ENCODE peak calls at places on chromosomes 2 and 18, in six cellular contexts. X is adrenal gland; N is CD4-positive, alpha-beta memory T cell; Y is cardiac muscle cell; K is mammary epithelial cell; A is left ventricle myocardium inferior. B is an unnamed sample.

GRCh38 chr2:237538001-237538720 is 28.2 kb upstream of the PRLH start:
- DNase-seq in Y (no peak), A (no peak), X (no peak), N (no peak), K (no peak), B (no peak)

GRCh38 chr2:98378901-98379300 is 32.6 kb downstream of the CNGA3 start:
- DNase-seq in Y (peak; percentile 15), A (peak; percentile 33), N (no peak), K (peak; percentile 84), X (peak; percentile 86), B (no peak)

GRCh38 chr2:225272173-225272572 is 127.3 kb upstream of the NYAP2 start:
- DNase-seq in N (no peak), K (peak; percentile 41), X (no peak), Y (no peak), A (no peak), B (no peak)

GRCh38 chr2:101820519-101820918 is 123.0 kb downstream of the MAP4K4 start:
- DNase-seq in N (no peak), K (peak; percentile 98), X (no peak), Y (peak; percentile 72), A (no peak), B (no peak)

GRCh38 chr2:238369516-238370481 is 49.5 kb downstream of the TRAF3IP1 start:
- DNase-seq in X (peak; percentile 29), K (no peak), Y (no peak), A (no peak), N (no peak), B (no peak)

GRCh38 chr2:36523153-36523552 is 74.8 kb downstream of the FEZ2 start:
- DNase-seq in K (no peak), N (no peak), Y (no peak), A (no peak), X (no peak), B (no peak)

GRCh38 chr2:19623488-19623887 is 265.1 kb upstream of the OSR1 start:
- DNase-seq in N (no peak), X (no peak), K (peak; percentile 90), Y (no peak), A (no peak), B (no peak)

GRCh38 chr2:100291152-100291970 is 30.9 kb downstream of the LONRF2 start:
- DNase-seq in N (peak; percentile 54), X (peak; percentile 98), Y (peak; percentile 25), A (no peak), K (peak; percentile 92), B (peak; percentile 79)

GRCh38 chr18:56028514-56028913 is 440.5 kb upstream of the TCF4 start:
- DNase-seq in X (no peak), A (no peak), Y (no peak), K (peak; percentile 65), N (no peak), B (no peak)

GRCh38 chr2:202871161-202872141 is at the start of gene ICA1L:
- DNase-seq in Y (peak; percentile 82), X (peak; percentile 62), A (peak; percentile 70), K (peak; percentile 62), N (peak; percentile 51), B (peak; percentile 26)

GRCh38 chr2:63788070-63788469 is 53.6 kb upstream of the UGP2 start:
- DNase-seq in X (no peak), K (peak; percentile 80), A (no peak), N (no peak), Y (no peak), B (no peak)

GRCh38 chr18:13555192-13555591 is 171.2 kb downstream of the FAM210A start:
- DNase-seq in X (no peak), Y (no peak), K (no peak), A (no peak), N (no peak), B (no peak)

GRCh38 chr2:174666786-174667369 is 69.3 kb upstream of the WIPF1 start:
- DNase-seq in K (no peak), X (no peak), A (no peak), N (no peak), Y (no peak), B (no peak)

GRCh38 chr2:17607379-17607778 is 66.9 kb downstream of the VSNL1 start:
- DNase-seq in N (no peak), X (no peak), K (no peak), A (no peak), Y (no peak), B (no peak)

GRCh38 chr2:17614174-17614573 is 73.7 kb downstream of the VSNL1 start:
- DNase-seq in A (no peak), X (no peak), N (no peak), K (no peak), Y (no peak), B (no peak)

GRCh38 chr2:17611036-17611435 is 70.5 kb downstream of the VSNL1 start:
- DNase-seq in K (no peak), N (no peak), X (no peak), Y (no peak), A (no peak), B (no peak)

GRCh38 chr2:17608251-17608650 is 67.8 kb downstream of the VSNL1 start:
- DNase-seq in N (no peak), X (peak; percentile 34), K (no peak), A (no peak), Y (no peak), B (no peak)

DNA sequence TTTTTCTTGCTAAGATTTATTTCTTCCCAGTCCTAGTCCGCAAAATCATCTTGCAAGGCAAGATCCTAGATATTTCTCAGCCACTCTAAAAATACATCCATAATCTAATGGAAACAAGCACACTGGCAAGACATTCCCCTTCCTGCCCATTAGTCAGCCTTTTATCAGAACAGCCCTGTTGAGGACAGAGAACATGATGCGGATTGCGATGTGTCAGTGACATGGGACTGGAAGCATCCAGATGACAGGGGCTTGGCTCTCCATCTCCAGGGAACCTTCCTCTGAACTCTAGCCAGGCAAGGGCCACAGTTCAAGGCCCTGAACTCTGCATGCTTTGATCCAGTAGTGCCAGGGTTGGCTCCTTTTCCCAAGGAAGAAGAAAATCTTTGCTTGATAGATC is 70.0 kb downstream of the VSNL1 start:
- DNase-seq in Y (peak; percentile 13), N (no peak), X (peak; percentile 71), K (no peak), A (peak; percentile 48), B (no peak)
- H3K9me3 ChIP-seq in Y (no peaks in the 10 kb centered on the region), N (no peaks in the 10 kb centered on the region), X (no peaks in the 10 kb centered on the region), K (no peaks in the 10 kb centered on the region), A (no peaks in the 10 kb centered on the region), B (no peaks in the 10 kb centered on the region)

DNA sequence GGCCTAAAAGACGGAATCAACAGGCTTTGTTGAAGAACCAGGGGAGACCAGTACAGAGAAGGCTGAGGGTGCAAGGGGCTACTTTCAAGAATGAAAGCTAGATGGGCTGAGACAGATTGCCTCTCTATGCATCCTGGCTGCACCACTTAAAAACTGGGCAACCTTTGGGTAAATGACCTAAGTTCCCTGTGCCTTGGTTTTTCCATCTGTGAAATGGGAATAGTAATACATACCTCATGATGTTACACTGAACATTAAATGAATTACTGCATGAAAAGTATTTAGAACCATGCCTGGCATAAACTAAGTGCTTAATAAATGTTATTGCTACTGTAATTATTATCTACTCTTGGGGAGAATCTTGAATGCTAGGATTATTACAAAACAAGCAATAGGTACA is 106.5 kb downstream of the PRKCE start:
- DNase-seq in N (no peak), A (no peak), X (no peak), K (no peak), Y (no peak), B (no peak)
- H3K4me1 ChIP-seq in N (no peaks in the 10 kb centered on the region), A (peaks cover 34% of the 10 kb centered on the region), X (no peaks in the 10 kb centered on the region), K (no peaks in the 10 kb centered on the region), Y (peaks cover 12% of the 10 kb centered on the region), B (no peaks in the 10 kb centered on the region)

DNA sequence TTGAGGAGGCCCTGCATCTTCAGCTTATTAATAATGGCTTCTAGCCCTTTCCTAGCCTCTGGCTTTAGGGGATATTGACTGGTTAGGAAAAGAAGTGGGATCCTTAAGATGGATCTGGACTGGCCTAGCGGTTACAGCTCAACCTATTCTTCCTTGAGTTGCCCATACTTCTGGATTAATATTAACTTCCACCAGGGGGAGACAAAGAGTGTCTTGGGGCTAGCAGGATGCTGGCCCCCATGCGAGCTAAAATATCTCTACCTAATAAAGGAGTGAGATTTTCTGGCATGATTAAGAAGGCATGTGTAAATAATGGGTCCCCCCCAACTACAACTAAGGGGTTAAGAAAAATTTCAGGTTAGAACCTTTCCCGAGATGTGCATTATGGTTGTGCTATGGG is 23.2 kb upstream of the PLA2R1 start:
- DNase-seq in N (no peak), Y (no peak), K (peak; percentile 14), A (no peak), X (no peak), B (no peak)
- H3K9me3 ChIP-seq in N (no peaks in the 10 kb centered on the region), Y (peaks cover 7% of the 10 kb centered on the region), K (peaks cover 24% of the 10 kb centered on the region), A (peaks cover 79% of the 10 kb centered on the region), X (no peaks in the 10 kb centered on the region), B (peaks cover 23% of the 10 kb centered on the region)

GRCh38 chr2:218891275-218892135 is 10.9 kb downstream of the WNT10A start:
- DNase-seq in N (no peak), K (no peak), Y (no peak), X (no peak), A (no peak), B (no peak)
- H3K4me1 ChIP-seq in N (peaks cover 54% of the 10 kb centered on the region), K (peaks cover 42% of the 10 kb centered on the region), Y (no peaks in the 10 kb centered on the region), X (peaks cover 9% of the 10 kb centered on the region), A (peaks cover 11% of the 10 kb centered on the region), B (peaks cover 56% of the 10 kb centered on the region)

GRCh38 chr2:34423301-34423700 is 824.2 kb upstream of the FAM98A start:
- DNase-seq in A (no peak), X (no peak), K (no peak), N (no peak), Y (no peak), B (no peak)
- H3K9me3 ChIP-seq in A (peaks cover 25% of the 10 kb centered on the region), X (no peaks in the 10 kb centered on the region), K (peaks cover 3% of the 10 kb centered on the region), N (no peaks in the 10 kb centered on the region), Y (no peaks in the 10 kb centered on the region), B (no peaks in the 10 kb centered on the region)

B was measured in CD4-positive, CD25-positive, alpha-beta regulatory T cell.